ENCODE peak calls at places on chromosome 1, in eight cellular contexts. One of them, this sample, is unnamed.

GRCh38 chr1:208536176-208536575 is 292.0 kb upstream of the PLXNA2 start:
- DNase-seq in right lobe of liver: no peak
- DNase-seq in Calu3: no peak
- DNase-seq in BJ: no peak
- DNase-seq in foreskin fibroblast: no peak
- DNase-seq in body of pancreas: no peak
- DNase-seq in EL: peak
- DNase-seq in stimulated activated naive CD4-positive, alpha-beta T cell treated with Interleukin-2 at 50 U/mL for 16 hours: no peak
- DNase-seq in this sample: no peak

GRCh38 chr1:27816921-27817630 is 13.5 kb upstream of the PPP1R8 start:
- DNase-seq in BJ: peak
- DNase-seq in Calu3: no peak
- DNase-seq in body of pancreas: no peak
- DNase-seq in stimulated activated naive CD4-positive, alpha-beta T cell treated with Interleukin-2 at 50 U/mL for 16 hours: no peak
- DNase-seq in foreskin fibroblast: peak
- DNase-seq in EL: peak
- DNase-seq in right lobe of liver: no peak
- DNase-seq in this sample: peak

GRCh38 chr1:146007048-146007784 is 10.8 kb upstream of the TXNIP start:
- DNase-seq in stimulated activated naive CD4-positive, alpha-beta T cell treated with Interleukin-2 at 50 U/mL for 16 hours: peak
- DNase-seq in Calu3: peak
- DNase-seq in right lobe of liver: no peak
- DNase-seq in BJ: peak
- DNase-seq in foreskin fibroblast: peak
- DNase-seq in EL: peak
- DNase-seq in body of pancreas: peak
- DNase-seq in this sample: peak

GRCh38 chr1:91402023-91402422 is 2.6 kb downstream of the HFM1 start:
- DNase-seq in stimulated activated naive CD4-positive, alpha-beta T cell treated with Interleukin-2 at 50 U/mL for 16 hours: no peak
- DNase-seq in Calu3: no peak
- DNase-seq in EL: peak
- DNase-seq in right lobe of liver: no peak
- DNase-seq in BJ: no peak
- DNase-seq in body of pancreas: no peak
- DNase-seq in foreskin fibroblast: no peak
- DNase-seq in this sample: no peak

GRCh38 chr1:55445416-55445815 is 230.3 kb upstream of the USP24 start:
- DNase-seq in EL: no peak
- DNase-seq in right lobe of liver: no peak
- DNase-seq in BJ: no peak
- DNase-seq in body of pancreas: no peak
- DNase-seq in stimulated activated naive CD4-positive, alpha-beta T cell treated with Interleukin-2 at 50 U/mL for 16 hours: no peak
- DNase-seq in Calu3: no peak
- DNase-seq in foreskin fibroblast: no peak
- DNase-seq in this sample: no peak

GRCh38 chr1:18809953-18810899 is 49.2 kb downstream of the TAS1R2 start:
- DNase-seq in stimulated activated naive CD4-positive, alpha-beta T cell treated with Interleukin-2 at 50 U/mL for 16 hours: no peak
- DNase-seq in BJ: no peak
- DNase-seq in foreskin fibroblast: no peak
- DNase-seq in right lobe of liver: no peak
- DNase-seq in Calu3: no peak
- DNase-seq in EL: no peak
- DNase-seq in body of pancreas: no peak
- DNase-seq in this sample: no peak

GRCh38 chr1:25952851-25953401 is 44.9 kb downstream of the PAFAH2 start:
- DNase-seq in body of pancreas: no peak
- DNase-seq in Calu3: no peak
- DNase-seq in stimulated activated naive CD4-positive, alpha-beta T cell treated with Interleukin-2 at 50 U/mL for 16 hours: no peak
- DNase-seq in BJ: no peak
- DNase-seq in foreskin fibroblast: peak
- DNase-seq in EL: no peak
- DNase-seq in right lobe of liver: no peak
- DNase-seq in this sample: peak

GRCh38 chr1:177239792-177240191 is 69.0 kb downstream of the BRINP2 start:
- DNase-seq in right lobe of liver: no peak
- DNase-seq in Calu3: no peak
- DNase-seq in stimulated activated naive CD4-positive, alpha-beta T cell treated with Interleukin-2 at 50 U/mL for 16 hours: no peak
- DNase-seq in EL: no peak
- DNase-seq in BJ: no peak
- DNase-seq in body of pancreas: no peak
- DNase-seq in foreskin fibroblast: no peak
- DNase-seq in this sample: no peak

GRCh38 chr1:187509091-187509490 is 680.3 kb downstream of the PLA2G4A start:
- DNase-seq in body of pancreas: no peak
- DNase-seq in stimulated activated naive CD4-positive, alpha-beta T cell treated with Interleukin-2 at 50 U/mL for 16 hours: no peak
- DNase-seq in Calu3: no peak
- DNase-seq in foreskin fibroblast: peak
- DNase-seq in right lobe of liver: no peak
- DNase-seq in EL: no peak
- DNase-seq in BJ: no peak
- DNase-seq in this sample: no peak